ENCODE peak calls at places on chromosomes 7 and 10, in six cellular contexts. D, M, J, F, Y and U are unnamed samples.

GRCh38 chr7:1291040-1291689 is 58.5 kb downstream of the UNCX start:
- DNase-seq in Y (no peak), D (no peak), J (no peak), M (no peak), F (no peak), U (peak)

GRCh38 chr7:1812693-1813393 is 142.8 kb downstream of the ELFN1 start:
- DNase-seq in Y (peak), D (no peak), F (no peak), M (no peak), J (no peak), U (no peak)

GRCh38 chr10:42937048-42937447 is 139.8 kb upstream of the RET start:
- DNase-seq in J (no peak), Y (no peak), D (no peak), M (no peak), F (no peak), U (no peak)

GRCh38 chr10:67107670-67108069 is 181.8 kb downstream of the LRRTM3 start:
- DNase-seq in J (no peak), Y (peak), M (no peak), F (no peak), D (no peak), U (no peak)

GRCh38 chr7:25780904-25781303 is 371.1 kb upstream of the NFE2L3 start:
- DNase-seq in Y (no peak), M (no peak), F (no peak), D (no peak), J (no peak), U (no peak)

GRCh38 chr10:78974409-78975317 is 94.1 kb upstream of the ZMIZ1 start:
- DNase-seq in M (peak), J (peak), D (peak), F (peak), Y (peak), U (peak)

GRCh38 chr7:111561659-111561908 is 708 bp downstream of the IMMP2L start:
- DNase-seq in F (no peak), M (no peak), Y (no peak), D (no peak), J (no peak), U (no peak)

GRCh38 chr7:6106140-6106904 is 75.1 kb downstream of the ANKRD61 start:
- DNase-seq in J (no peak), M (peak), Y (peak), D (peak), F (no peak), U (peak)

GRCh38 chr10:21831986-21832735 is 171.4 kb downstream of the DNAJC1 start:
- DNase-seq in F (no peak), Y (no peak), M (no peak), J (no peak), D (peak), U (peak)

GRCh38 chr10:120732067-120732466 is 119.1 kb upstream of the WDR11 start:
- DNase-seq in Y (no peak), D (no peak), J (no peak), F (no peak), M (peak), U (peak)

GRCh38 chr7:92133133-92133736 is 1.0 kb downstream of the CYP51A1 start:
- DNase-seq in F (no peak), D (no peak), M (peak), Y (no peak), J (no peak), U (peak)

GRCh38 chr10:29811751-29812427 is 177.1 kb upstream of the SVIL start:
- DNase-seq in M (peak), Y (no peak), J (no peak), D (peak), F (peak), U (peak)

GRCh38 chr7:120033114-120033513 is 239.9 kb upstream of the KCND2 start:
- DNase-seq in D (no peak), Y (no peak), F (no peak), J (no peak), M (peak), U (peak)

GRCh38 chr10:130227883-130228282 is 91.7 kb downstream of the GLRX3 start:
- DNase-seq in Y (no peak), F (no peak), M (no peak), J (peak), D (no peak), U (no peak)

GRCh38 chr7:51633596-51633995 is 317.0 kb upstream of the COBL start:
- DNase-seq in F (no peak), D (no peak), J (no peak), Y (no peak), M (no peak), U (no peak)

GRCh38 chr10:113386005-113386404 is 166.8 kb upstream of the HABP2 start:
- DNase-seq in J (no peak), M (peak), F (peak), Y (no peak), D (peak), U (peak)

GRCh38 chr7:132639983-132640382 is 63.7 kb upstream of the PLXNA4 start:
- DNase-seq in F (no peak), Y (no peak), M (no peak), D (no peak), J (no peak), U (no peak)

GRCh38 chr7:50476953-50477625 is 26.9 kb upstream of the FIGNL1 start:
- DNase-seq in D (no peak), F (no peak), M (no peak), Y (no peak), J (no peak), U (no peak)

GRCh38 chr7:39700932-39701331 is 77.6 kb downstream of the RALA start:
- DNase-seq in F (no peak), Y (peak), M (no peak), J (no peak), D (no peak), U (no peak)

GRCh38 chr10:47176903-47177860 is 122.8 kb upstream of the GDF10 start:
- DNase-seq in M (no peak), Y (peak), F (no peak), D (peak), J (no peak), U (peak)

GRCh38 chr10:77400041-77400440 is 237.6 kb downstream of the KCNMA1 start:
- DNase-seq in J (no peak), D (no peak), M (no peak), F (no peak), Y (no peak), U (no peak)

GRCh38 chr7:139721844-139722243 is 56.0 kb downstream of the HIPK2 start:
- DNase-seq in Y (no peak), F (no peak), J (no peak), D (no peak), M (no peak), U (no peak)

GRCh38 chr7:132933076-132933466 is 148.8 kb downstream of the CHCHD3 start:
- DNase-seq in J (no peak), M (no peak), F (no peak), Y (no peak), D (peak), U (peak)

GRCh38 chr7:50594734-50595537 is 29.7 kb upstream of the DDC start:
- DNase-seq in J (no peak), D (no peak), F (no peak), M (no peak), Y (no peak), U (no peak)

GRCh38 chr10:22620140-22620857 is 94.1 kb downstream of the PIP4K2A start:
- DNase-seq in M (peak), D (peak), Y (no peak), F (peak), J (peak), U (peak)

GRCh38 chr10:1650542-1651279 is 86.6 kb downstream of the ADARB2 start:
- DNase-seq in M (no peak), F (no peak), Y (peak), D (no peak), J (no peak), U (no peak)

GRCh38 chr10:42882597-42882996 is 100.0 kb downstream of the BMS1 start:
- DNase-seq in D (no peak), Y (no peak), M (no peak), J (no peak), F (no peak), U (no peak)

GRCh38 chr10:59098387-59098786 is 78.1 kb upstream of the PHYHIPL start:
- DNase-seq in J (no peak), D (peak), Y (no peak), F (peak), M (no peak), U (peak)

GRCh38 chr10:31129261-31129660 is 97.6 kb upstream of the ZNF438 start:
- DNase-seq in J (no peak), F (peak), M (peak), D (peak), Y (no peak), U (peak)

GRCh38 chr7:76327610-76328009 is 25.1 kb downstream of the HSPB1 start:
- DNase-seq in F (no peak), Y (no peak), M (peak), D (no peak), J (no peak), U (no peak)

GRCh38 chr10:120392671-120393079 is 64.4 kb upstream of the PLPP4 start:
- DNase-seq in M (no peak), J (peak), Y (no peak), F (no peak), D (no peak), U (no peak)

GRCh38 chr10:119896061-119896655 is 3.6 kb downstream of the SEC23IP start:
- DNase-seq in D (peak), F (no peak), Y (no peak), J (peak), M (no peak), U (peak)

GRCh38 chr10:124250506-124250905 is 157.1 kb upstream of the CHST15 start:
- DNase-seq in M (no peak), F (no peak), J (peak), Y (no peak), D (no peak), U (no peak)

GRCh38 chr10:32112055-32112454 is 55.8 kb upstream of the KIF5B start:
- DNase-seq in M (peak), Y (no peak), D (peak), J (no peak), F (no peak), U (peak)

GRCh38 chr10:86451604-86451960 is 70.0 kb downstream of the WAPL start:
- DNase-seq in J (no peak), M (no peak), Y (no peak), D (no peak), F (no peak), U (no peak)

GRCh38 chr7:81503771-81504170 is 266.1 kb downstream of the HGF start:
- DNase-seq in Y (no peak), D (no peak), F (no peak), J (no peak), M (no peak), U (no peak)

GRCh38 chr7:81503321-81503720 is 266.5 kb downstream of the HGF start:
- DNase-seq in Y (no peak), M (no peak), F (no peak), J (no peak), D (no peak), U (no peak)

GRCh38 chr7:81499262-81500116 is 270.4 kb downstream of the HGF start:
- DNase-seq in M (peak), D (peak), F (no peak), Y (no peak), J (no peak), U (peak)

GRCh38 chr7:81501220-81501619 is 268.6 kb downstream of the HGF start:
- DNase-seq in J (no peak), Y (no peak), F (no peak), M (peak), D (peak), U (peak)

DNA sequence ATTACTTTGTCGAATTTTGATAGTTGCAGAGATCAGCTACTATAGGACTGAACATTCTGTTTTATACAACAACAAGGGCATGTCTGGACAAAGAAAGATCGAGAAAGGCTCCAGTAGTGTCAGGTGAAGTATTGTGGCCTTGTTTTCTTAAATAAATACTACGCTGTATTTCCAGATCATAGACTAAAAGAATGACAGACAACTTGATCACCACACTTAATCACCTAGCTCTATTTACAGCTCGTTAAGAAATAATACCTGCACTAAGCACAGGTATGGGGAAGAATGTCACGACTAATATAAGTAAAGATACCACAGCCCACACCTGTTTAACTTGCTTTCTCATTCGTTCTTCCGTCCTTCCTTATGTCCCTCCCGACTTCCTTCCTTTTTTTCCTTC is 269.2 kb downstream of the HGF start:
- DNase-seq in Y (no peak), F (no peak), M (no peak), D (no peak), J (no peak), U (no peak)
- H3K4me3 ChIP-seq in Y (no peak), F (no peak), M (no peak), D (no peak), J (no peak), U (no peak)

GRCh38 chr10:91607661-91608442 is 25.0 kb downstream of the PPP1R3C start:
- DNase-seq in Y (no peak), J (no peak), D (no peak), M (no peak), F (no peak), U (peak)
- H3K4me3 ChIP-seq in Y (no peak), J (no peak), D (no peak), M (no peak), F (no peak), U (no peak)

DNA sequence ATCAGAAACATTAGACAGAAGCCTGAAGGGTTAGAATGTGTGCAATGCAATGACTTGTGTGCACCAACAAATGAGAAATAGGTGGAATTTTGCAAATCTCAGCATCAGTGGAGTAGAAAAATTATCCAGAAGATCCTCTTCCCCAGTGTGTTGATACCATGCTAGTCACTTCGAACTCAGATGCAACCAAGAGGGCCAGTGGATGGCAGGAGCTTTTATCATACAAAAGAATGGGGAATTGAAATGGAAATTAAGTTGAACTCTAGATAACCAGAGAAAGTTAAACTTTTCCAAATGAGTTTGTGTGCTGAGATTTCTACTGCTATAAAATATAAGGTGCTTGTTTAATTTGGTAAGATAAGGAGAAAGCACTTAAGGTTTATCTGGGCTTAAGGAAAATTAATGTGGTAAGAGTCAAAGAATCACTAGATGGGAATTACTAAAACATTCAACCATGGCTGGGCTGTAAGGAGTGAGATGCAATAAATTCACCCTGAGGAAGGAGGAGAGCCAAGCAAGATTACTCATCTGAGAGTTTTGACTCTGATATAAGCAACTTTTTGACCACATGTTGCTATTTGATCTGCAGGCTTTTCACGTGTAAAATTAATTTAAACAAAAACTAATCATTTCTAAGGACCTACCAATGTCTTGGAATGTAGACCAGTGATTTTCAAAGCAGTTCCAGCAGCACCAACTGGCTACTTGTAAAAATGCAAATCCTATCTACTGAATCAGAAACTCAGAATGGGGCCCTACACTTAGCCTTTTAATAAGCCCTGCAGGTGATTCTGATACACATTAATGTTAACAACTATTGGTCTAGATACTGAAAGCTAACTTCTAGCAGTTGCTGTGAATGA is 113.2 kb downstream of the CDC14C start:
- DNase-seq in D (no peak), F (no peak), Y (no peak), M (no peak), J (no peak), U (no peak)
- H3K4me3 ChIP-seq in D (no peak), F (no peak), Y (no peak), M (no peak), J (no peak), U (no peak)

DNA sequence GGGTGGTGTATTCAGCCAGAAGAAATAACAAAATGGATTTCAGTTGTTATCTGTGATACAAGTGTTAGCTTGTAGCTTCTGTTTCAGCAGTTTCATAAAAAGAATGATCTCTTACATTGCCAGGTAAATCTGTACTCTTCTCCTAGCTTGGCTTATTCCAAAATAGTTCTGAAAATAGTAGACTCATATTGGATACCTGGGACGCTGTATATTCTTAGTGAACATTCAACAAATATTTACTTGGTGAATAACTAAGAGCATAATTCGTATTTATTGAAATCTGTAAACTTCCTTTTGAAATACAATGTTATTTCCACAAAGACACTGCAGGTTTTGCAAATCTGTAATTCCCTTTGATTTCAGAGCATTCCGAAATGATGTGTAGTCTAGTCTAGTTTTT is 249.2 kb downstream of the ADK start:
- DNase-seq in Y (no peak), F (no peak), D (no peak), M (no peak), J (no peak), U (no peak)
- H3K4me3 ChIP-seq in Y (no peak), F (no peak), D (no peak), M (no peak), J (no peak), U (no peak)

DNA sequence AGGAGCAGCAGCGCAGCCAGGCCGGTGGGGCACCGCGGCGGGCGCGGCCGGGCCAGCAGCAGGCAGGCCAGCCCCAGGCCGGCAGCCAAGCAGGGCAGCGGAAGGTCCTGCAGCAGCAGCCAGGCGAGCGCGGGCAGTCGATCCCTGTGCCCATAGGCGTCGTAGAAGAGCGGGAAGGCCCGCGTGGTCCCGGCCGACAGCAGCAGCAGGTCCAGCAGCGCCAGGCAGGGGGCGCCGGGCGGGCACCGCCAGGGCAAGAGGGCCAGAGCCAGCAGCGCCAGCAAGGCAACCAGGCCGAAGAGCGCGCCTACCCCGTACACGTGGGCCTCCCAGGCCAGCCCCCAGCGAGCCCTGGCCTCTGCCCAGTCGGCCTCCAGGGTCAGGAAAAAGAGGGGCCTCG is 8.4 kb upstream of the RBM28 start:
- DNase-seq in F (peak), M (peak), Y (peak), D (peak), J (peak), U (no peak)
- H3K4me3 ChIP-seq in F (peak), M (no peak), Y (no peak), D (no peak), J (peak), U (no peak)

GRCh38 chr7:95469187-95469586 is 16.6 kb upstream of the ASB4 start:
- DNase-seq in D (no peak), F (no peak), M (no peak), Y (no peak), J (no peak), U (no peak)

GRCh38 chr7:95470452-95470851 is 15.3 kb upstream of the ASB4 start:
- DNase-seq in M (peak), D (peak), J (no peak), Y (no peak), F (no peak), U (no peak)

GRCh38 chr7:95472521-95473160 is 13.1 kb upstream of the ASB4 start:
- DNase-seq in Y (no peak), J (no peak), M (no peak), F (no peak), D (peak), U (peak)

GRCh38 chr7:95469850-95470249 is 15.9 kb upstream of the ASB4 start:
- DNase-seq in J (no peak), Y (no peak), D (no peak), M (no peak), F (no peak), U (no peak)

DNA sequence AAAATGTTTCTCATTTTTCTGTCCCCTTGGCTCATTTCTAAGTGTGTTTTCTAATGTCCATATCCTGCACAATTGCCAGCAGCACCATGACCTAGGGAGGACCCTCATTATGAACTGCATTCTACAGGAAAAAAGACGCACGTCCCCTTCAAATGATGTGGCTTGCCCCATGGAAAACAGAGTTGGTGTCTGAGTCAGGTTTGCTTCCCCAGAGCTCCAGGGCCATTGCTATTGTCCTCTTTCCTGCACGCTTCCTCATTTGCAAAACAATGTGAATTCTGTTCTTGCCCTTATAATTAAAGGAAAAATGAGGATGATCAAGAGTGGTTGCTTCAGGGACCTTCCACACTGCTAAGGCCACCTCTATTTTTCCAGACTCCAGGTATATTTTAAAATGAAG is 14.7 kb upstream of the ASB4 start:
- DNase-seq in J (no peak), Y (no peak), F (no peak), D (no peak), M (peak), U (no peak)
- H3K4me3 ChIP-seq in J (no peak), Y (no peak), F (no peak), D (no peak), M (no peak), U (no peak)